ENCODE peak calls at places on chromosomes 7 and 10, in seven cellular contexts. L is stimulated activated CD4-positive, alpha-beta T cell treated with anti-CD3 and anti-CD28 coated beads, Interleukin-12 subunit alpha, Interleukin-12 subunit beta, amount 100 ng/mL, for 48 hours; O is brain pericyte; Q is CD4-positive, alpha-beta T cell; V is C1 segment of cervical spinal cord; W is upper lobe of right lung; N is activated naive CD4-positive, alpha-beta T cell. D is an unnamed sample.

GRCh38 chr7:4684826-4685225 is 2.7 kb downstream of the FOXK1 start:
- DNase-seq in O (no peak), L (no peak), W (no peak), N (no peak), V (no peak), Q (no peak), D (no peak)

GRCh38 chr7:126696639-126697038 is 556.1 kb downstream of the GRM8 start:
- DNase-seq in V (no peak), Q (no peak), L (no peak), N (no peak), W (no peak), O (no peak), D (no peak)

GRCh38 chr7:128728608-128729007 is 10.6 kb upstream of the CALU start:
- DNase-seq in Q (no peak), W (no peak), L (no peak), V (no peak), O (no peak), N (no peak), D (no peak)

GRCh38 chr10:62076872-62077271 is 175.4 kb downstream of the ARID5B start:
- DNase-seq in V (no peak), L (no peak), O (no peak), N (no peak), W (no peak), Q (no peak), D (no peak)

GRCh38 chr10:63819753-63820347 is 298.6 kb downstream of the REEP3 start:
- DNase-seq in L (no peak), N (no peak), O (peak), V (peak), W (peak), Q (no peak), D (peak)

GRCh38 chr10:114271014-114271778 is 32.1 kb downstream of the VWA2 start:
- DNase-seq in O (no peak), Q (no peak), N (no peak), V (no peak), W (peak), L (no peak), D (no peak)

GRCh38 chr10:100890696-100891271 is 22.0 kb upstream of the SLF2 start:
- DNase-seq in W (no peak), N (no peak), V (no peak), O (peak), L (no peak), Q (no peak), D (no peak)

GRCh38 chr10:132462463-132463332 is 65.7 kb downstream of the PWWP2B start:
- DNase-seq in V (no peak), L (no peak), N (no peak), Q (no peak), W (no peak), O (no peak), D (no peak)

GRCh38 chr10:86553639-86554038 is 32.0 kb upstream of the WAPL start:
- DNase-seq in L (no peak), W (no peak), Q (no peak), N (no peak), V (no peak), O (no peak), D (no peak)

D was measured in SK-N-MC.